ENCODE peak calls at places on chromosomes 3 and 15, in ten cellular contexts. A, O, N, W, L, M, P, R, F and Q are unnamed samples.
A peak's percentile ranks its signal among the peaks of the same experiment; 100 is the strongest.

GRCh38 chr3:104066658-104067057 is 1300.1 kb upstream of the ALCAM start:
- DNase-seq in A (no peak), O (no peak), N (peak; percentile 62), W (peak; percentile 8), L (no peak), M (no peak), P (no peak), R (peak; percentile 23), F (no peak), Q (peak; percentile 2)

GRCh38 chr3:78802588-78802930 is 965.2 kb downstream of the ROBO1 start:
- DNase-seq in A (no peak), O (no peak), N (no peak), W (no peak), L (no peak), M (no peak), P (no peak), R (no peak), F (no peak), Q (no peak)

GRCh38 chr15:66153549-66154415 is 99.8 kb downstream of the MEGF11 start:
- DNase-seq in A (no peak), O (no peak), N (no peak), W (no peak), L (no peak), M (no peak), P (no peak), R (peak; percentile 47), F (no peak), Q (no peak)

GRCh38 chr3:37604336-37604833 is 257.3 kb upstream of the CTDSPL start:
- DNase-seq in A (no peak), O (no peak), N (no peak), W (no peak), L (no peak), M (no peak), P (no peak), R (no peak), F (no peak), Q (no peak)

GRCh38 chr3:123324880-123325765 is 123.4 kb downstream of the SEC22A start:
- DNase-seq in A (no peak), O (no peak), N (no peak), W (no peak), L (no peak), M (no peak), P (no peak), R (no peak), F (no peak), Q (no peak)

GRCh38 chr3:150528359-150528797 is 17.9 kb downstream of the SERP1 start:
- DNase-seq in A (no peak), O (no peak), N (peak; percentile 26), W (peak; percentile 43), L (no peak), M (no peak), P (no peak), R (no peak), F (no peak), Q (no peak)

GRCh38 chr15:58222698-58223097 is 84.5 kb downstream of the AQP9 start:
- DNase-seq in A (no peak), O (no peak), N (peak; percentile 18), W (no peak), L (no peak), M (no peak), P (no peak), R (no peak), F (no peak), Q (peak; percentile 33)

GRCh38 chr3:187064210-187065115 is 74.8 kb downstream of the RPL39L start:
- DNase-seq in A (no peak), O (no peak), N (peak; percentile 47), W (peak; percentile 64), L (no peak), M (no peak), P (no peak), R (no peak), F (no peak), Q (no peak)

GRCh38 chr3:156749244-156749643 is 74.9 kb downstream of the TIPARP start:
- DNase-seq in A (no peak), O (no peak), N (no peak), W (no peak), L (no peak), M (no peak), P (no peak), R (no peak), F (peak; percentile 26), Q (no peak)

GRCh38 chr15:96349933-96350292 is 19.4 kb downstream of the NR2F2 start:
- DNase-seq in A (no peak), O (no peak), N (no peak), W (no peak), L (no peak), M (no peak), P (no peak), R (no peak), F (no peak), Q (no peak)